ENCODE peak calls at places on chromosomes 6 and 20, in five cellular contexts. B is thyroid gland, Q is A549, J is ovary, F is heart left ventricle. T is an unnamed sample.

GRCh38 chr6:98054453-98054852 is 771.4 kb upstream of the MMS22L start:
- DNase-seq in B (no peak), Q (no peak), J (no peak), F (no peak), T (no peak)

GRCh38 chr6:3489032-3489757 is 32.3 kb upstream of the SLC22A23 start:
- DNase-seq in B (no peak), Q (peak; percentile 13), J (no peak), F (no peak), T (no peak)

GRCh38 chr6:167581637-167582036 is 245.1 kb upstream of the AFDN start:
- DNase-seq in B (no peak), Q (no peak), J (no peak), F (no peak), T (no peak)

GRCh38 chr6:52598123-52598823 is 21.4 kb upstream of the TRAM2 start:
- DNase-seq in B (peak; percentile 64), Q (peak; percentile 76), J (peak; percentile 74), F (peak; percentile 61), T (peak; percentile 46)

GRCh38 chr6:101443315-101443714 is 49.8 kb downstream of the GRIK2 start:
- DNase-seq in B (no peak), Q (no peak), J (no peak), F (no peak), T (no peak)

GRCh38 chr20:49490689-49491088 is 8.2 kb upstream of the KCNB1 start:
- DNase-seq in B (no peak), Q (peak; percentile 19), J (no peak), F (no peak), T (no peak)

GRCh38 chr20:43409041-43409913 is 48.4 kb upstream of the SRSF6 start:
- DNase-seq in B (no peak), Q (peak; percentile 48), J (no peak), F (no peak), T (no peak)

GRCh38 chr6:107555449-107555848 is 65.5 kb downstream of the SOBP start:
- DNase-seq in B (no peak), Q (no peak), J (no peak), F (no peak), T (no peak)

GRCh38 chr6:11595903-11596302 is 58.4 kb downstream of the TMEM170B start:
- DNase-seq in B (no peak), Q (peak; percentile 41), J (no peak), F (no peak), T (no peak)

GRCh38 chr20:32973077-32973717 is 31.0 kb downstream of the SUN5 start:
- DNase-seq in B (no peak), Q (no peak), J (no peak), F (no peak), T (no peak)

GRCh38 chr6:41182069-41183034 is 18.6 kb downstream of the TREML2 start:
- DNase-seq in B (peak; percentile 62), Q (peak; percentile 66), J (no peak), F (no peak), T (peak; percentile 49)

GRCh38 chr6:157983439-157984119 is 1.9 kb downstream of the SYNJ2 start:
- DNase-seq in B (no peak), Q (no peak), J (no peak), F (no peak), T (no peak)

GRCh38 chr20:62364911-62365736 is 2.0 kb downstream of the LAMA5 start:
- DNase-seq in B (peak; percentile 79), Q (peak; percentile 56), J (peak; percentile 17), F (peak; percentile 65), T (peak; percentile 56)

GRCh38 chr6:7431241-7431593 is 41.6 kb downstream of the RIOK1 start:
- DNase-seq in B (no peak), Q (no peak), J (no peak), F (no peak), T (no peak)

GRCh38 chr6:21506126-21506525 is 87.4 kb upstream of the SOX4 start:
- DNase-seq in B (no peak), Q (no peak), J (no peak), F (no peak), T (no peak)

GRCh38 chr6:6736753-6737654 is 148.5 kb downstream of the LY86 start:
- DNase-seq in B (no peak), Q (no peak), J (peak; percentile 85), F (peak; percentile 77), T (peak; percentile 67)

GRCh38 chr20:38004416-38004815 is 28.8 kb downstream of the TTI1 start:
- DNase-seq in B (no peak), Q (no peak), J (no peak), F (no peak), T (no peak)

DNA sequence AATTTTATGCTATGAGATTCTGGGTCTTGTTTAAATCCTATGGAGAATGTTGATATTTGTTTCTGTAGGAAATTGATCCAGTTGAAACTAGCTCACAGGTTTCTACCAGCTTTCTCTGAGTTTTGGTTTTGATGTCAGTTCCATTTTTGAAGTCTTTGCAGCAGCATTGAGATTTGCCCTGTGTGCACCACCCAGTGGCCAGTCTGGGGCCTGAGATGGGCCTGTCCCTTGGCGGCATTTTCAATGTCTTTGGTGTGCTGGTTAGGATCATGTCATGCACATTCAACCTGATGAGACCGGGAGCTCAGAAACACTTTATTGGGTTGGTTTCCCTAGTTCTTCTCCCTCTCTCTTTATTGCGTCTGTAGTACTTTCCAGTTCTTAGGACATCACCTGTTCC is 395.2 kb upstream of the MAP3K7 start:
- DNase-seq in B (no peak), Q (no peak), J (no peak), F (no peak), T (no peak)
- TF ChIP-seq CTCF in B (no peak), Q (no peak), J (no peak), F (no peak), T (no peak)

GRCh38 chr20:3680701-3681351 is 984 bp downstream of the ADAM33 start:
- DNase-seq in B (no peak), Q (no peak), J (no peak), F (no peak), T (no peak)
- H3K4me1 ChIP-seq in B (peaks cover 16% of the 10 kb centered on the region), Q (peaks cover 17% of the 10 kb centered on the region), J (peaks cover 16% of the 10 kb centered on the region), F (peaks cover 18% of the 10 kb centered on the region), T (peaks cover 51% of the 10 kb centered on the region)

GRCh38 chr6:85449818-85450577 is at the start of gene NT5E:
- DNase-seq in B (peak; percentile 88), Q (peak; percentile 77), J (peak; percentile 78), F (peak; percentile 67), T (peak; percentile 79)
- TF ChIP-seq POLR2A in B (no peak), Q (peak; percentile 58), J (peak; percentile 53), F (no peak), T (no peak)

GRCh38 chr6:74409447-74409846 is 713.4 kb downstream of the CD109 start:
- DNase-seq in B (no peak), Q (peak; percentile 55), J (no peak), F (no peak), T (no peak)
- TF ChIP-seq CTCF in B (peak; percentile 23), Q (peak; percentile 67), J (peak; percentile 74), F (no peak), T (peak; percentile 18)

GRCh38 chr6:156391977-156392376 is 385.2 kb upstream of the ARID1B start:
- DNase-seq in B (no peak), Q (no peak), J (no peak), F (no peak), T (no peak)

GRCh38 chr6:156387472-156387871 is 389.7 kb upstream of the ARID1B start:
- DNase-seq in B (no peak), Q (no peak), J (no peak), F (no peak), T (no peak)

GRCh38 chr6:156389296-156389695 is 387.9 kb upstream of the ARID1B start:
- DNase-seq in B (no peak), Q (no peak), J (no peak), F (no peak), T (no peak)

GRCh38 chr6:156391379-156391777 is 385.8 kb upstream of the ARID1B start:
- DNase-seq in B (no peak), Q (no peak), J (no peak), F (no peak), T (no peak)

DNA sequence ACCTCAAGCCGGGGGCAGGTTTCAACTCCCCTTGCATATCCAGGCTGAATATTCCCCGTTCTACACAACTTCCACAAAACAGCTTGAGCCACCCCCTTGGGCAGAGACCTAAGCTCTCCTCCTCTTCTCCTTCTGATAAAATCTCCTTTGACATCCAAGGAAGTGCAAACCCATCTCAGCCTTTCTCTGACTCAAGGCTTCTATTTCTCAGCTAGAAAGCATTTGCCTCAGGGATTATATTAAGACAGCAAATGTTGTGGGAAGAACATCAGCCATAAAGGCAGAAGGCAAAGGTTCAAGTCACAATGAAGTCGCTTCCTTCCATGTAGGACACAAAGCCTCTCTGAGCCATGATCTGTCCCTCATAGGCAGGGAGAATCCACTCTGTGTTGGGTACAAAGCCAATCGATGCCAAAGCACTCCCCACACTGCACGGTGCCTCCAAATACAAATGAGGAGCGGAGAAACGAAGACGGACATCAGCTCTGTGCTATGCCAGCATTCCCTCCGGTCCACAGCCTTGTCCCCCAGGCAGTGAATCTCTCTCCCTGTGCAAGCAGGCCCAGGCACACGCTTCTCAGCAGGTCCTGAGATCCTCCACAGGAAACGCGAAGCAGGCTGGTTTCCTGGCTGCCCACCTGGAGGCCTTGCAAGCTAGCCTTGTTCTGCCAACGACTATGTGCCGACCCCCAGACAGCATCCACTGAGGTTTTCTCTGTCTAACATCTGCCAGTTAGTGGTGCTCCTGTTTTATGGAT is 386.4 kb upstream of the ARID1B start:
- DNase-seq in B (no peak), Q (no peak), J (no peak), F (no peak), T (no peak)
- H3K4me1 ChIP-seq in B (peaks cover 25% of the 10 kb centered on the region), Q (no peaks in the 10 kb centered on the region), J (no peaks in the 10 kb centered on the region), F (no peaks in the 10 kb centered on the region), T (no peaks in the 10 kb centered on the region)

DNA sequence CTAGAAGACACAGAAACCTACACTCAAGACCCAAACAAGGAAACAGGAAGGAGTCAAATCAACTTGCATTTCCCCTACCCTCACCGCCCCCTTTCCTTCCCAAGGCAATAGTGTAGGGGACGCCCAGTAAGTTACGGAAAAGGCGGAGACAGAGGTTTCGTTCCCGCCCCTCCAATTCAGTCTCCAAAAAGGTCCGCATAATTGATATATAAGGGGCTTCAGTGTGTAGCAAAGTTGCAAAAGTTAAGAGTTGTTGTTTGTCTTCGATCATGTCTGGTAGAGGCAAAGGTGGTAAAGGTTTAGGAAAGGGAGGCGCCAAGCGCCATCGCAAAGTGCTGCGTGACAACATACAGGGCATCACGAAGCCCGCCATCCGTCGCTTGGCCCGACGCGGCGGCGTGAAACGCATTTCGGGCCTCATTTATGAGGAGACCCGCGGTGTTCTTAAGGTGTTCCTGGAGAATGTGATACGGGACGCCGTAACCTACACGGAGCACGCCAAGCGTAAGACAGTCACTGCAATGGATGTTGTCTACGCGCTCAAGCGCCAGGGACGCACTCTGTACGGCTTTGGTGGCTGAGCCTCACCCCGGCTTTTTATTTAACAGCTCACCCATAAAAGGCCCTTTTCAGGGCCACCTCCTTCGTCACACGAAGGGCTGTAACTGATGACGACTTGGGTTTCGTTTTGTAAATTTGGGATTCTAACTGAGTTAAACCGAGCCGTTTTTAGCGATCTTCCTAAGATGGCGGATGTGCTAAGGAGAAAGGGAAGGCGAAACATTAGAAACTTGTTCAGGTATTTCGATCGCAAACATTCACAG is 124.6 kb upstream of the BTN3A2 start:
- DNase-seq in B (peak; percentile 63), Q (no peak), J (no peak), F (peak; percentile 69), T (peak; percentile 35)
- TF ChIP-seq POLR2A in B (no peak), Q (no peak), J (no peak), F (peak; percentile 32), T (peak; percentile 46)